ENCODE peak calls at places on chromosomes 5 and 9, in seven cellular contexts. One of them, this sample, is unnamed.

GRCh38 chr5:137778772-137779564 is 24.8 kb upstream of the HNRNPA0 start:
- DNase-seq in NCI-H774: peak
- DNase-seq in left ventricle myocardium inferior: no peak
- DNase-seq in lung microvascular endothelial cell: peak
- DNase-seq in LoVo: peak
- DNase-seq in M059J: peak
- DNase-seq in HCEC 1CT: peak
- DNase-seq in this sample: peak

GRCh38 chr5:111737716-111738115 is 19.3 kb downstream of the NREP start:
- DNase-seq in lung microvascular endothelial cell: no peak
- DNase-seq in M059J: peak
- DNase-seq in NCI-H774: no peak
- DNase-seq in HCEC 1CT: peak
- DNase-seq in left ventricle myocardium inferior: no peak
- DNase-seq in LoVo: no peak
- DNase-seq in this sample: no peak

GRCh38 chr5:131877873-131878272 is 67.6 kb downstream of the MEIKIN start:
- DNase-seq in M059J: no peak
- DNase-seq in LoVo: no peak
- DNase-seq in left ventricle myocardium inferior: no peak
- DNase-seq in lung microvascular endothelial cell: no peak
- DNase-seq in NCI-H774: no peak
- DNase-seq in HCEC 1CT: no peak
- DNase-seq in this sample: no peak

GRCh38 chr9:87193925-87194380 is 246.6 kb upstream of the GAS1 start:
- DNase-seq in left ventricle myocardium inferior: no peak
- DNase-seq in M059J: peak
- DNase-seq in lung microvascular endothelial cell: no peak
- DNase-seq in NCI-H774: no peak
- DNase-seq in HCEC 1CT: peak
- DNase-seq in LoVo: no peak
- DNase-seq in this sample: no peak

GRCh38 chr9:38160613-38161215 is 91.7 kb upstream of the SHB start:
- DNase-seq in LoVo: peak
- DNase-seq in M059J: peak
- DNase-seq in NCI-H774: peak
- DNase-seq in HCEC 1CT: peak
- DNase-seq in left ventricle myocardium inferior: peak
- DNase-seq in lung microvascular endothelial cell: peak
- DNase-seq in this sample: peak

GRCh38 chr5:100904259-100904822 is 1.3 kb upstream of the ST8SIA4 start:
- DNase-seq in HCEC 1CT: no peak
- DNase-seq in M059J: no peak
- DNase-seq in NCI-H774: no peak
- DNase-seq in left ventricle myocardium inferior: no peak
- DNase-seq in LoVo: no peak
- DNase-seq in lung microvascular endothelial cell: no peak
- DNase-seq in this sample: no peak

GRCh38 chr5:53194086-53194485 is 84.5 kb upstream of the MOCS2 start:
- DNase-seq in HCEC 1CT: peak
- DNase-seq in left ventricle myocardium inferior: no peak
- DNase-seq in LoVo: no peak
- DNase-seq in NCI-H774: no peak
- DNase-seq in lung microvascular endothelial cell: no peak
- DNase-seq in M059J: peak
- DNase-seq in this sample: no peak

GRCh38 chr9:129237804-129238203 is 59.7 kb upstream of the IER5L start:
- DNase-seq in HCEC 1CT: no peak
- DNase-seq in M059J: no peak
- DNase-seq in LoVo: no peak
- DNase-seq in NCI-H774: no peak
- DNase-seq in lung microvascular endothelial cell: no peak
- DNase-seq in left ventricle myocardium inferior: no peak
- DNase-seq in this sample: no peak

GRCh38 chr5:86981898-86982297 is 285.8 kb upstream of the RASA1 start:
- DNase-seq in NCI-H774: no peak
- DNase-seq in M059J: peak
- DNase-seq in left ventricle myocardium inferior: no peak
- DNase-seq in HCEC 1CT: no peak
- DNase-seq in lung microvascular endothelial cell: no peak
- DNase-seq in LoVo: no peak
- DNase-seq in this sample: no peak

GRCh38 chr9:109307380-109308240 is 13.2 kb downstream of the EPB41L4B start:
- DNase-seq in lung microvascular endothelial cell: no peak
- DNase-seq in left ventricle myocardium inferior: no peak
- DNase-seq in HCEC 1CT: no peak
- DNase-seq in M059J: peak
- DNase-seq in NCI-H774: no peak
- DNase-seq in LoVo: peak
- DNase-seq in this sample: no peak

GRCh38 chr9:101530076-101530711 is 3.5 kb upstream of the RNF20 start:
- DNase-seq in HCEC 1CT: peak
- DNase-seq in LoVo: peak
- DNase-seq in left ventricle myocardium inferior: peak
- DNase-seq in NCI-H774: peak
- DNase-seq in M059J: peak
- DNase-seq in lung microvascular endothelial cell: peak
- DNase-seq in this sample: peak

GRCh38 chr9:91157891-91158660 is 203.6 kb downstream of the AUH start:
- DNase-seq in LoVo: no peak
- DNase-seq in NCI-H774: no peak
- DNase-seq in lung microvascular endothelial cell: no peak
- DNase-seq in HCEC 1CT: no peak
- DNase-seq in left ventricle myocardium inferior: no peak
- DNase-seq in M059J: no peak
- DNase-seq in this sample: no peak

GRCh38 chr5:130111723-130112122 is 207.5 kb downstream of the CHSY3 start:
- DNase-seq in HCEC 1CT: peak
- DNase-seq in left ventricle myocardium inferior: no peak
- DNase-seq in lung microvascular endothelial cell: no peak
- DNase-seq in NCI-H774: no peak
- DNase-seq in M059J: no peak
- DNase-seq in LoVo: no peak
- DNase-seq in this sample: no peak

GRCh38 chr5:96857924-96858323 is 18.4 kb upstream of the ERAP2 start:
- DNase-seq in LoVo: no peak
- DNase-seq in lung microvascular endothelial cell: no peak
- DNase-seq in M059J: no peak
- DNase-seq in left ventricle myocardium inferior: no peak
- DNase-seq in NCI-H774: no peak
- DNase-seq in HCEC 1CT: no peak
- DNase-seq in this sample: no peak

GRCh38 chr5:67577424-67577823 is 380.8 kb upstream of the CD180 start:
- DNase-seq in left ventricle myocardium inferior: no peak
- DNase-seq in NCI-H774: peak
- DNase-seq in M059J: peak
- DNase-seq in lung microvascular endothelial cell: no peak
- DNase-seq in LoVo: no peak
- DNase-seq in HCEC 1CT: peak
- DNase-seq in this sample: no peak

GRCh38 chr5:53053364-53053763 is 56.2 kb downstream of the MOCS2 start:
- DNase-seq in left ventricle myocardium inferior: no peak
- DNase-seq in NCI-H774: no peak
- DNase-seq in HCEC 1CT: no peak
- DNase-seq in LoVo: no peak
- DNase-seq in M059J: no peak
- DNase-seq in lung microvascular endothelial cell: no peak
- DNase-seq in this sample: no peak

GRCh38 chr5:139676406-139676805 is 28.3 kb downstream of the CXXC5 start:
- DNase-seq in left ventricle myocardium inferior: no peak
- DNase-seq in M059J: no peak
- DNase-seq in NCI-H774: no peak
- DNase-seq in HCEC 1CT: no peak
- DNase-seq in lung microvascular endothelial cell: no peak
- DNase-seq in LoVo: no peak
- DNase-seq in this sample: no peak

GRCh38 chr9:131276891-131277672 is 772 bp upstream of the FAM78A start:
- DNase-seq in M059J: no peak
- DNase-seq in left ventricle myocardium inferior: no peak
- DNase-seq in LoVo: no peak
- DNase-seq in HCEC 1CT: no peak
- DNase-seq in NCI-H774: no peak
- DNase-seq in lung microvascular endothelial cell: peak
- DNase-seq in this sample: no peak

GRCh38 chr5:135140805-135141204 is 106.8 kb upstream of the PITX1 start:
- DNase-seq in NCI-H774: no peak
- DNase-seq in HCEC 1CT: peak
- DNase-seq in M059J: peak
- DNase-seq in LoVo: peak
- DNase-seq in left ventricle myocardium inferior: no peak
- DNase-seq in lung microvascular endothelial cell: no peak
- DNase-seq in this sample: peak

GRCh38 chr5:81425569-81425968 is 31.6 kb upstream of the ACOT12 start:
- DNase-seq in lung microvascular endothelial cell: peak
- DNase-seq in LoVo: peak
- DNase-seq in left ventricle myocardium inferior: no peak
- DNase-seq in NCI-H774: peak
- DNase-seq in HCEC 1CT: peak
- DNase-seq in M059J: peak
- DNase-seq in this sample: peak

This sample was measured in NCI-H460.